ENCODE peak calls at places on chromosome 1, in six cellular contexts. One of them, this sample, is unnamed.

GRCh38 chr1:51564124-51564523 is 45.1 kb upstream of the EPS15 start:
- DNase-seq in adipocyte: peak
- DNase-seq in cardiac fibroblast: peak
- DNase-seq in T-helper 9 cell: no peak
- DNase-seq in head of caudate nucleus: no peak
- DNase-seq in renal cortical epithelial cell: peak
- DNase-seq in this sample: no peak

GRCh38 chr1:31005617-31006166 is 59.8 kb downstream of the PUM1 start:
- DNase-seq in adipocyte: no peak
- DNase-seq in cardiac fibroblast: no peak
- DNase-seq in T-helper 9 cell: no peak
- DNase-seq in head of caudate nucleus: no peak
- DNase-seq in renal cortical epithelial cell: no peak
- DNase-seq in this sample: no peak

GRCh38 chr1:203807211-203807610 is 11.8 kb downstream of the ZBED6 start:
- DNase-seq in adipocyte: peak
- DNase-seq in cardiac fibroblast: peak
- DNase-seq in T-helper 9 cell: no peak
- DNase-seq in head of caudate nucleus: no peak
- DNase-seq in renal cortical epithelial cell: no peak
- DNase-seq in this sample: no peak

GRCh38 chr1:24923485-24924113 is 6.5 kb downstream of the RUNX3 start:
- DNase-seq in adipocyte: no peak
- DNase-seq in cardiac fibroblast: no peak
- DNase-seq in T-helper 9 cell: no peak
- DNase-seq in head of caudate nucleus: no peak
- DNase-seq in renal cortical epithelial cell: no peak
- DNase-seq in this sample: no peak

GRCh38 chr1:24929876-24930702 is at the start of gene RUNX3:
- DNase-seq in adipocyte: no peak
- DNase-seq in cardiac fibroblast: no peak
- DNase-seq in T-helper 9 cell: peak
- DNase-seq in head of caudate nucleus: peak
- DNase-seq in renal cortical epithelial cell: no peak
- DNase-seq in this sample: no peak

GRCh38 chr1:151399890-151400235 is 490 bp downstream of the PSMB4 start:
- DNase-seq in adipocyte: peak
- DNase-seq in cardiac fibroblast: peak
- DNase-seq in T-helper 9 cell: no peak
- DNase-seq in head of caudate nucleus: no peak
- DNase-seq in renal cortical epithelial cell: peak
- DNase-seq in this sample: no peak

GRCh38 chr1:2481885-2482284 is 5.8 kb downstream of the PLCH2 start:
- DNase-seq in adipocyte: peak
- DNase-seq in cardiac fibroblast: no peak
- DNase-seq in T-helper 9 cell: no peak
- DNase-seq in head of caudate nucleus: no peak
- DNase-seq in renal cortical epithelial cell: peak
- DNase-seq in this sample: no peak

GRCh38 chr1:208000504-208000903 is 89.6 kb upstream of the CD34 start:
- DNase-seq in adipocyte: no peak
- DNase-seq in cardiac fibroblast: no peak
- DNase-seq in T-helper 9 cell: no peak
- DNase-seq in head of caudate nucleus: no peak
- DNase-seq in renal cortical epithelial cell: no peak
- DNase-seq in this sample: no peak

GRCh38 chr1:38680801-38681510 is 178.6 kb downstream of the RRAGC start:
- DNase-seq in adipocyte: peak
- DNase-seq in cardiac fibroblast: peak
- DNase-seq in T-helper 9 cell: no peak
- DNase-seq in head of caudate nucleus: no peak
- DNase-seq in renal cortical epithelial cell: peak
- DNase-seq in this sample: no peak

GRCh38 chr1:32724678-32725594 is 22.4 kb upstream of the SYNC start:
- DNase-seq in adipocyte: peak
- DNase-seq in cardiac fibroblast: peak
- DNase-seq in T-helper 9 cell: no peak
- DNase-seq in head of caudate nucleus: no peak
- DNase-seq in renal cortical epithelial cell: peak
- DNase-seq in this sample: no peak

GRCh38 chr1:162145280-162145965 is 75.9 kb downstream of the NOS1AP start:
- DNase-seq in adipocyte: no peak
- DNase-seq in cardiac fibroblast: no peak
- DNase-seq in T-helper 9 cell: no peak
- DNase-seq in head of caudate nucleus: no peak
- DNase-seq in renal cortical epithelial cell: peak
- DNase-seq in this sample: no peak

GRCh38 chr1:211606914-211607751 is 28.2 kb upstream of the SLC30A1 start:
- DNase-seq in adipocyte: no peak
- DNase-seq in cardiac fibroblast: no peak
- DNase-seq in T-helper 9 cell: no peak
- DNase-seq in head of caudate nucleus: no peak
- DNase-seq in renal cortical epithelial cell: no peak
- DNase-seq in this sample: no peak

GRCh38 chr1:188949701-188950100 is 1528.0 kb downstream of the BRINP3 start:
- DNase-seq in adipocyte: peak
- DNase-seq in cardiac fibroblast: no peak
- DNase-seq in T-helper 9 cell: no peak
- DNase-seq in head of caudate nucleus: no peak
- DNase-seq in renal cortical epithelial cell: no peak
- DNase-seq in this sample: no peak

GRCh38 chr1:59526240-59526639 is 229.3 kb downstream of the FGGY start:
- DNase-seq in adipocyte: peak
- DNase-seq in cardiac fibroblast: no peak
- DNase-seq in T-helper 9 cell: no peak
- DNase-seq in head of caudate nucleus: no peak
- DNase-seq in renal cortical epithelial cell: no peak
- DNase-seq in this sample: no peak

GRCh38 chr1:170593173-170593572 is 61.2 kb downstream of the GORAB start:
- DNase-seq in adipocyte: peak
- DNase-seq in cardiac fibroblast: no peak
- DNase-seq in T-helper 9 cell: no peak
- DNase-seq in head of caudate nucleus: no peak
- DNase-seq in renal cortical epithelial cell: no peak
- DNase-seq in this sample: no peak

GRCh38 chr1:29286194-29286767 is 50.0 kb downstream of the PTPRU start:
- DNase-seq in adipocyte: no peak
- DNase-seq in cardiac fibroblast: no peak
- DNase-seq in T-helper 9 cell: no peak
- DNase-seq in head of caudate nucleus: no peak
- DNase-seq in renal cortical epithelial cell: no peak
- DNase-seq in this sample: no peak

GRCh38 chr1:92184632-92185031 is 33.1 kb upstream of the C1orf146 start:
- DNase-seq in adipocyte: peak
- DNase-seq in cardiac fibroblast: peak
- DNase-seq in T-helper 9 cell: no peak
- DNase-seq in head of caudate nucleus: no peak
- DNase-seq in renal cortical epithelial cell: peak
- DNase-seq in this sample: no peak

GRCh38 chr1:179955731-179956130 is 1.1 kb downstream of the CEP350 start:
- DNase-seq in adipocyte: no peak
- DNase-seq in cardiac fibroblast: no peak
- DNase-seq in T-helper 9 cell: no peak
- DNase-seq in head of caudate nucleus: no peak
- DNase-seq in renal cortical epithelial cell: no peak
- DNase-seq in this sample: no peak

GRCh38 chr1:47209091-47209490 is 19.3 kb upstream of the PDZK1IP1 start:
- DNase-seq in adipocyte: no peak
- DNase-seq in cardiac fibroblast: no peak
- DNase-seq in T-helper 9 cell: no peak
- DNase-seq in head of caudate nucleus: no peak
- DNase-seq in renal cortical epithelial cell: no peak
- DNase-seq in this sample: no peak

GRCh38 chr1:55589656-55590297 is 374.6 kb upstream of the USP24 start:
- DNase-seq in adipocyte: peak
- DNase-seq in cardiac fibroblast: peak
- DNase-seq in T-helper 9 cell: no peak
- DNase-seq in head of caudate nucleus: no peak
- DNase-seq in renal cortical epithelial cell: no peak
- DNase-seq in this sample: no peak